ENCODE peak calls at places on chromosomes 4 and X, in seven cellular contexts. H is CD8-positive, alpha-beta T cell; X is fibroblast of lung; J is effector memory CD4-positive, alpha-beta T cell; G is iPS DF 6.9; E is hepatocyte; N is left lung. U is an unnamed sample. For H3K4me1, the result is how much of the 10 kb centered on the place peaks cover.

GRCh38 chr4:8200302-8200975 is 1.3 kb downstream of the SH3TC1 start:
- DNase-seq in X (peak), G (no peak), E (peak), N (peak), H (no peak), J (peak), U (peak)

GRCh38 chr4:146190393-146190910 is 14.9 kb downstream of the LSM6 start:
- DNase-seq in E (no peak), J (no peak), H (no peak), G (no peak), N (no peak), X (no peak), U (no peak)

GRCh38 chrX:132071260-132071659 is 48.2 kb downstream of the STK26 start:
- DNase-seq in N (no peak), J (no peak), H (no peak), X (peak), E (no peak), G (no peak), U (no peak)

GRCh38 chr4:113407409-113407808 is 354.1 kb downstream of the CAMK2D start:
- DNase-seq in H (no peak), X (no peak), J (no peak), E (no peak), G (peak), N (no peak), U (no peak)

GRCh38 chr4:156322592-156322991 is 368.9 kb upstream of the CTSO start:
- DNase-seq in N (no peak), E (no peak), X (peak), J (no peak), H (no peak), G (no peak), U (no peak)

GRCh38 chr4:89681219-89681618 is 155.7 kb downstream of the SNCA start:
- DNase-seq in G (peak), E (peak), N (peak), H (no peak), J (no peak), X (no peak), U (no peak)

GRCh38 chr4:8637456-8637984 is 45.0 kb downstream of the CPZ start:
- DNase-seq in J (no peak), X (no peak), N (no peak), E (no peak), H (no peak), G (no peak), U (no peak)

GRCh38 chr4:113468165-113469022 is 293.1 kb downstream of the CAMK2D start:
- DNase-seq in J (no peak), E (peak), G (peak), N (peak), X (peak), H (no peak), U (peak)

GRCh38 chrX:17453791-17454190 is 78.8 kb downstream of the NHS start:
- DNase-seq in E (no peak), G (no peak), N (no peak), X (no peak), J (no peak), H (no peak), U (no peak)

GRCh38 chrX:136192839-136193414 is 45.6 kb downstream of the FHL1 start:
- DNase-seq in X (no peak), G (no peak), H (no peak), J (no peak), N (no peak), E (no peak), U (no peak)

GRCh38 chrX:55867254-55867653 is 149.7 kb downstream of the RRAGB start:
- DNase-seq in E (peak), G (no peak), H (no peak), J (no peak), N (no peak), X (peak), U (no peak)

GRCh38 chr4:125322363-125322730 is 7.6 kb downstream of the FAT4 start:
- DNase-seq in X (peak), H (no peak), N (no peak), J (no peak), E (no peak), G (no peak), U (peak)

GRCh38 chrX:39652336-39652735 is 445.4 kb downstream of the BCOR start:
- DNase-seq in H (no peak), X (peak), J (no peak), N (no peak), E (no peak), G (no peak), U (no peak)

GRCh38 chr4:133186210-133186609 is 37.1 kb downstream of the PCDH10 start:
- DNase-seq in N (no peak), J (no peak), G (no peak), H (no peak), E (no peak), X (no peak), U (no peak)

GRCh38 chr4:138875886-138876608 is 139.5 kb upstream of the NOCT start:
- DNase-seq in E (no peak), G (no peak), X (peak), J (no peak), N (no peak), H (no peak), U (no peak)

GRCh38 chrX:106791495-106791894 is 11.0 kb upstream of the TBC1D8B start:
- DNase-seq in X (peak), H (no peak), E (no peak), G (no peak), N (no peak), J (no peak), U (no peak)

GRCh38 chr4:66920514-66920913 is 624.8 kb downstream of the CENPC start:
- DNase-seq in E (no peak), N (peak), H (no peak), G (no peak), X (no peak), J (no peak), U (no peak)

GRCh38 chr4:189299706-189300105 is 641.0 kb upstream of the FRG1 start:
- DNase-seq in N (no peak), J (no peak), H (no peak), E (no peak), G (no peak), X (no peak), U (no peak)

GRCh38 chr4:7417639-7418038 is 17.1 kb downstream of the PSAPL1 start:
- DNase-seq in G (no peak), X (no peak), E (no peak), J (no peak), N (peak), H (no peak), U (no peak)

GRCh38 chrX:65926095-65927019 is 113.5 kb downstream of the VSIG4 start:
- DNase-seq in G (no peak), J (peak), H (peak), X (no peak), N (no peak), E (no peak), U (no peak)

GRCh38 chrX:121570072-121570841 is 522.8 kb downstream of the GLUD2 start:
- DNase-seq in E (no peak), G (no peak), X (no peak), J (no peak), H (no peak), N (peak), U (no peak)

GRCh38 chr4:25861422-25861926 is 1.3 kb downstream of the SEL1L3 start:
- DNase-seq in X (peak), E (no peak), G (no peak), J (no peak), H (no peak), N (no peak), U (no peak)

GRCh38 chrX:145735036-145735435 is 82.6 kb upstream of the SLITRK2 start:
- DNase-seq in G (no peak), X (peak), N (no peak), E (no peak), J (no peak), H (no peak), U (no peak)

GRCh38 chr4:173316060-173316459 is 18.1 kb downstream of the HMGB2 start:
- DNase-seq in H (no peak), J (no peak), N (no peak), G (no peak), X (no peak), E (no peak), U (no peak)

DNA sequence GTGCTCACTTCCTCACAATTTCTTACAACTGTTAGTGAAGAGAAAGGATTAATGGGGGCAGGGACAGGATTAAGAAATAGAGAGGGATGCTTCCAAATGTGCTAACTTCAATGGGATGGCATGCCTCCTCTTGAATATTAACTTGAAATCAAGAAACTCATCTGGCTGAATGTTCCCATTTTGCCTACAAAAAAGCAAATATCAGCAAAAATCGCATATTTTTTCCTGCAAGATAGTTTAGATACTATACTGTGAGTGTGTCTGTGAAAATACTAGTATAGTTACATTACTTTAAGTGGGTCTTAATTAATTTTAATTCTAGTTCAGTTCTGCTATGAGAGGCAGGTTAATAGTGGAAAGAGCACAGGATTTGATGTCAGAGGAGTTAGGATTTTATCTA is 4.9 kb downstream of the PAICS start:
- DNase-seq in G (no peak), E (no peak), X (no peak), N (no peak), H (no peak), J (no peak), U (no peak)
- H3K4me1 ChIP-seq in G (under half), E (under half), X (under half), N (under half), H (under half), J (under half), U (under half)

GRCh38 chr4:676871-677235 is 2.5 kb downstream of the MYL5 start:
- DNase-seq in N (no peak), X (no peak), H (no peak), J (no peak), E (no peak), G (no peak), U (no peak)
- H3K4me1 ChIP-seq in N (under half), X (under half), H (under half), J (under half), E (under half), G (under half), U (under half)

DNA sequence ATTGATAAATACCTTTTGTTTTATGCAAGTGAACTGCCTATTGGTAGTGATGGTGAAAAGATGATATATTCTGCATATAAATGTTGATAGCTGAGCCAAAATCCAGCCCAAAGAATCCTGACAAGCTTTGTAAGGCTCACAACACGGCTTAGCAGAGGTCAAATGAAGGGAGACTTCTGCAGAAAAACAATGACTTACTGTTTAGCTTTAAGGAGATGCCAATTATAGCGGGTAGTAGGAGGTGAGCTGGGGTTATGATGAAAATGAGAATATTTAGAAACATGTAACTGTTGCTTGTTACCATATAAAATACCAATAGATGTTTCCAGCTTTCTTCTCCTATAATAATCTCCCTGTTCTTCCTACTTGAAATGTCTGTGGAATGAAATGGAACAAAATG is 97.1 kb downstream of the AFF1 start:
- DNase-seq in N (no peak), E (no peak), H (no peak), X (no peak), G (no peak), J (no peak), U (no peak)
- H3K4me1 ChIP-seq in N (half or more), E (under half), H (under half), X (under half), G (under half), J (under half), U (half or more)

GRCh38 chrX:72061091-72061490 is 70.6 kb downstream of the RTL5 start:
- DNase-seq in J (no peak), G (no peak), X (no peak), H (no peak), E (no peak), N (no peak), U (no peak)

GRCh38 chrX:72057844-72058243 is 73.9 kb downstream of the RTL5 start:
- DNase-seq in G (no peak), J (no peak), E (no peak), X (no peak), H (no peak), N (no peak), U (no peak)

GRCh38 chrX:72060196-72060974 is 71.3 kb downstream of the RTL5 start:
- DNase-seq in X (no peak), J (no peak), N (no peak), G (no peak), H (no peak), E (no peak), U (no peak)

GRCh38 chrX:72054776-72055495 is 76.8 kb downstream of the RTL5 start:
- DNase-seq in N (no peak), E (no peak), G (no peak), J (no peak), X (no peak), H (no peak), U (no peak)

GRCh38 chrX:72057331-72057730 is 74.4 kb downstream of the RTL5 start:
- DNase-seq in E (no peak), X (no peak), H (no peak), J (no peak), G (no peak), N (no peak), U (no peak)
- H3K4me1 ChIP-seq in E (under half), X (under half), H (under half), J (under half), G (under half), N (under half), U (under half)

GRCh38 chr4:158162637-158163036 is 10.2 kb downstream of the GASK1B start:
- DNase-seq in G (no peak), X (no peak), H (no peak), J (no peak), N (no peak), E (peak), U (no peak)

GRCh38 chr4:158161561-158162354 is 11.1 kb downstream of the GASK1B start:
- DNase-seq in G (no peak), H (no peak), E (peak), N (no peak), X (peak), J (no peak), U (peak)

GRCh38 chr4:158166701-158167100 is 6.1 kb downstream of the GASK1B start:
- DNase-seq in J (no peak), X (peak), H (no peak), E (no peak), G (no peak), N (no peak), U (no peak)

GRCh38 chr4:158163941-158164665 is 8.7 kb downstream of the GASK1B start:
- DNase-seq in G (no peak), J (no peak), N (no peak), X (no peak), H (no peak), E (no peak), U (no peak)

GRCh38 chr4:158164849-158165248 is 8.0 kb downstream of the GASK1B start:
- DNase-seq in H (no peak), X (no peak), G (no peak), N (no peak), E (no peak), J (no peak), U (no peak)
- H3K4me1 ChIP-seq in H (under half), X (under half), G (under half), N (under half), E (under half), J (under half), U (under half)

DNA sequence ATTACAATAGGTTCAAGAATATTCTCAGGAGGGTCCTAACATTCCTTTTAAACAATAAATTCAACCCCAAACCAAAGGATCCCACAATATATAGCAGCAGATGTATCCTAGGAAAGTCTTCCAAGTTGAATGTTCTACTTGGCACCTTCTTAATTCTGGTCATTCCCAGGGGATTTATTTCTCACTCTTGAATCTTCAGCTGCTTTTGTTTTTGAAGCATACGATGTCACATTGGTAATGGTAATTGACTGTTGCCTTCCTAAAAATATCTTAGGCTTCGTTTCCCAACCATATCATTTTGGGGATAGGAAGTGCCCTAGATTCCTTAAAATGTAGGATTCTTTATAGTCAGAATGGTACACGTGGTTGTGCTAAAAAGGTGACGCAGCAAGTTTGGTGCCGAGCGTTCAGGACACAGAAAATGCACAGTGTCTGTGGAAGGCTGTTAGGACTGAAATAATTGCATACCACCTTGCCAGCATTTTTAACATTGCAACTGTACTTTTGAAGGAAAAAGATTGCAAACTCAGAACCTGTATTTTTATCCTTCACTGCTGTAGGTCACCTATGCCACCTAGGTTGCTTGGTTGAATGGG is 8.1 kb downstream of the SNX25 start:
- DNase-seq in N (no peak), E (no peak), H (no peak), G (no peak), X (no peak), J (no peak), U (no peak)
- H3K4me1 ChIP-seq in N (under half), E (under half), H (under half), G (under half), X (under half), J (under half), U (under half)

GRCh38 chr4:87014284-87014782 is 79.5 kb downstream of the AFF1 start:
- DNase-seq in H (no peak), X (peak), G (no peak), J (no peak), E (no peak), N (no peak), U (no peak)

GRCh38 chr4:87019243-87019817 is 84.5 kb downstream of the AFF1 start:
- DNase-seq in J (no peak), N (no peak), H (no peak), X (no peak), G (no peak), E (no peak), U (no peak)

GRCh38 chr4:87019898-87020297 is 85.1 kb downstream of the AFF1 start:
- DNase-seq in E (no peak), H (no peak), N (no peak), G (no peak), X (no peak), J (no peak), U (no peak)

GRCh38 chr4:87017580-87018061 is 82.8 kb downstream of the AFF1 start:
- DNase-seq in J (no peak), N (no peak), X (peak), E (peak), G (no peak), H (peak), U (peak)

DNA sequence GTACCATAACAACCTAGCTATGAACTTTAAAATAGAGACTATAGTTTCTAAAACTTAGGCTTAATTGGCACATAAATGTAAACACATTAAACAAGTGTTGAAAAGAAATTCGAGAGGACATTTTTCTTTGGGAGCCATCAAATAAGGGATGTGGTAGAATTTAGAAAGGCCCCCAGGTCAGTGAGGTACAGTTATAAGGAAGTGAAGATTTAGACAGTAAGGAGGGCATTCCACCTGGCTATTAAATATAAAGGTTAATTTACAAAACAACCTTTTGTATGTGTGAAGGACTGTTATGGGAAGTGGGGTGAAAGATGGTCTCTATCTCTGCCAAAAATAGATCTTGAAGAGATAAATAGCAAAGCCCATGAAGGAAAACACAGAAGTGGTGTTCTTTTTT is 83.9 kb downstream of the AFF1 start:
- DNase-seq in E (no peak), H (no peak), J (no peak), N (no peak), X (no peak), G (no peak), U (no peak)
- H3K4me1 ChIP-seq in E (half or more), H (under half), J (under half), N (half or more), X (under half), G (under half), U (half or more)

U was measured in gastrocnemius medialis.